ENCODE peak calls at places on chromosomes 12 and 14, in seven cellular contexts. W, U, M, J, B, N and G are unnamed samples.

GRCh38 chr12:50505386-50505827 is 622 bp downstream of the DIP2B start:
- DNase-seq in B (peak; percentile 29), N (no peak), W (peak; percentile 25), U (peak; percentile 19), M (peak; percentile 23), J (peak; percentile 37), G (peak; percentile 18)

GRCh38 chr14:105466491-105467248 is 8.0 kb upstream of the CRIP2 start:
- DNase-seq in J (no peak), B (no peak), W (no peak), N (no peak), U (no peak), M (no peak), G (no peak)

GRCh38 chr14:55122441-55122986 is 6.5 kb upstream of the LGALS3 start:
- DNase-seq in B (peak; percentile 77), M (no peak), W (no peak), J (peak; percentile 52), N (no peak), U (peak; percentile 63), G (peak; percentile 39)

GRCh38 chr14:77125275-77126073 is 16.1 kb downstream of the ZDHHC22 start:
- DNase-seq in W (no peak), J (no peak), U (no peak), N (no peak), M (no peak), B (no peak), G (no peak)

GRCh38 chr14:95463173-95463901 is 53.1 kb downstream of the SYNE3 start:
- DNase-seq in J (no peak), M (no peak), W (no peak), B (no peak), U (no peak), N (no peak), G (no peak)

GRCh38 chr14:74062809-74063150 is 21.5 kb downstream of the ALDH6A1 start:
- DNase-seq in B (no peak), U (no peak), W (no peak), N (no peak), J (no peak), M (no peak), G (no peak)

GRCh38 chr12:131097247-131098177 is 143.8 kb downstream of the ADGRD1 start:
- DNase-seq in B (no peak), J (peak; percentile 22), M (no peak), U (no peak), N (no peak), W (peak; percentile 14), G (no peak)

GRCh38 chr12:110266980-110267620 is 13.9 kb upstream of the ATP2A2 start:
- DNase-seq in J (peak; percentile 51), U (peak; percentile 65), M (peak; percentile 87), N (no peak), W (peak; percentile 44), B (peak; percentile 64), G (peak; percentile 72)

GRCh38 chr12:103046154-103046553 is 88.7 kb downstream of the ASCL1 start:
- DNase-seq in N (no peak), M (no peak), U (no peak), B (no peak), W (no peak), J (no peak), G (no peak)

GRCh38 chr14:55593698-55594097 is 13.7 kb downstream of the KTN1 start:
- DNase-seq in J (no peak), N (no peak), M (no peak), U (no peak), B (no peak), W (no peak), G (no peak)

GRCh38 chr12:6380141-6381121 is 3.5 kb upstream of the LTBR start:
- DNase-seq in W (peak; percentile 20), B (no peak), N (no peak), J (no peak), U (peak; percentile 43), M (no peak), G (peak; percentile 45)

GRCh38 chr14:67636361-67636919 is 16.7 kb downstream of the ARG2 start:
- DNase-seq in M (peak; percentile 17), U (peak; percentile 27), B (no peak), W (no peak), N (no peak), J (no peak), G (peak; percentile 42)

GRCh38 chr12:98227162-98227561 is 288.2 kb upstream of the TMPO start:
- DNase-seq in N (no peak), U (peak; percentile 12), W (no peak), B (peak; percentile 19), M (no peak), J (no peak), G (peak; percentile 24)

GRCh38 chr12:40793471-40793870 is 101.2 kb downstream of the CNTN1 start:
- DNase-seq in M (no peak), B (no peak), U (no peak), W (no peak), J (no peak), N (no peak), G (no peak)

GRCh38 chr12:68913682-68914081 is 19.3 kb downstream of the CPM start:
- DNase-seq in U (no peak), W (no peak), N (no peak), B (no peak), M (peak; percentile 37), J (no peak), G (peak; percentile 69)

GRCh38 chr12:57529831-57530230 is 7.2 kb downstream of the MBD6 start:
- DNase-seq in J (no peak), U (no peak), W (no peak), M (no peak), B (no peak), N (no peak), G (no peak)

GRCh38 chr14:69625299-69626131 is 14.1 kb downstream of the SUSD6 start:
- DNase-seq in N (peak; percentile 13), M (peak; percentile 28), J (peak; percentile 81), W (peak; percentile 51), U (no peak), B (no peak), G (peak; percentile 53)

GRCh38 chr12:57164966-57165365 is 17.5 kb upstream of the LRP1-AS start:
- DNase-seq in M (peak; percentile 53), U (no peak), J (no peak), N (no peak), W (no peak), B (no peak), G (peak; percentile 54)

GRCh38 chr14:71728386-71728785 is 203.8 kb upstream of the RGS6 start:
- DNase-seq in N (no peak), W (no peak), M (no peak), B (no peak), U (no peak), J (no peak), G (no peak)

GRCh38 chr14:100131181-100131580 is 28.3 kb downstream of the DEGS2 start:
- DNase-seq in N (no peak), J (no peak), M (no peak), B (no peak), W (no peak), U (no peak), G (no peak)

GRCh38 chr14:22333408-22334274 is 255.4 kb downstream of the DAD1 start:
- DNase-seq in U (peak; percentile 60), J (no peak), B (no peak), M (peak; percentile 61), N (no peak), W (peak; percentile 18), G (peak; percentile 39)

GRCh38 chr14:61700104-61700886 is 5.0 kb downstream of the HIF1A start:
- DNase-seq in J (no peak), U (no peak), N (no peak), B (no peak), W (no peak), M (peak; percentile 23), G (peak; percentile 70)
- H3K4me3 ChIP-seq in J (peak overlapping the region; percentile 85), U (peak overlapping the region; percentile 96), N (peak overlapping the region; percentile 43), B (peak overlapping the region; percentile 2), W (no peak overlapping the region), M (peak overlapping the region; percentile 96), G (peak overlapping the region; percentile 82)

DNA sequence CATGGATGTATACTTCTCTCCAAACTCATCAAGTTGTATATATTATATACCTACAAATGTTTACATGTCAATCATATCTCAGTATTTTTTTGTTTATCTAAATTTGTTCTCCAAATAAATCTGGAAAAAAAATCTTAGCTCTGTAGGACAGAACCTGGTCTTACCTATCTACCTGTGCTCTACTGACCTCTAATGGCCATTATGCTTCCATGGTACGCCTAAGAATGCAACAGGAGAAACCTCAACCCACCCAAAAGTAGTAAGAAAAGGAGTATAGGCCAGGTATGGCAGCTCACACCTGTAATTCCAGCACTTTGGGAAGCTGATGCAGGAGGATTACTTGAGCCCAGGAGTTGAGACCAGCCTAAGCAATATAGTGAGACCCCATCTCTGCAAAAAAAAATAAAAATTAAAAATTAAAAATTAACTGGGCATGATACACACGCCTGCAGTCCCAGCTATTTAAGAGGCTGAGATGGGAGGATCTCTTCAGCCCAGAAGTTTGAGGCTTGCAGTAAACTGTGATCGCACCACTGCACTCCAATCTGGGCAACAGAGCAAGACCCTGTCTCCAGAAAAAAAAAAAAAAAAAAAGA is 8.7 kb downstream of the OR11H4 start:
- DNase-seq in J (no peak), U (no peak), W (no peak), M (no peak), B (no peak), N (no peak), G (peak; percentile 5)
- TF ChIP-seq CTCF in J (no peak), U (no peak), W (no peak), M (no peak), B (no peak), N (no peak), G (no peak)

DNA sequence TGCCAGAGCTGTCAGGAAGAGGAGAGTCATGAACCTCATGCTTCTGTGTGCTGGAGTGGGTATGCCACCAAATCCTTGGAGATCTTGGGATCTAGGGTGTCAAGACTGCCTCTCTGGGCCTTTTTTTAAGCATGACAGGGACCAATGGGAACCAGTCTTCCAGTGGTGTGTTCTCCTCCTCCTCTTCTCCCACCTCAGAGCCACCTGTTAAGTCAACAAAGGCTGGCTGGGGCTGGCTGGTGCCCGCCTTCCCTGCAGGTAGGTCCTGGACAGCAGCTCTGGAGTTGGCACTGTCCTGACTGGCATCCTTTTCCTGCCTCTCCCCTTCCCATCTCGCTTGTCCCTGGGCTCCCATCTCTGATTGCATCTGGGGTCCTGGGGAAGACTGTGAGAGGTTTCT is at the start of gene DCD:
- DNase-seq in N (no peak), M (no peak), B (no peak), U (no peak), W (no peak), J (no peak), G (no peak)
- H3K4me3 ChIP-seq in N (no peak within 1 kb of the TSS), M (no peak within 1 kb of the TSS), B (no peak within 1 kb of the TSS), U (no peak within 1 kb of the TSS), W (no peak within 1 kb of the TSS), J (no peak within 1 kb of the TSS), G (no peak within 1 kb of the TSS)

DNA sequence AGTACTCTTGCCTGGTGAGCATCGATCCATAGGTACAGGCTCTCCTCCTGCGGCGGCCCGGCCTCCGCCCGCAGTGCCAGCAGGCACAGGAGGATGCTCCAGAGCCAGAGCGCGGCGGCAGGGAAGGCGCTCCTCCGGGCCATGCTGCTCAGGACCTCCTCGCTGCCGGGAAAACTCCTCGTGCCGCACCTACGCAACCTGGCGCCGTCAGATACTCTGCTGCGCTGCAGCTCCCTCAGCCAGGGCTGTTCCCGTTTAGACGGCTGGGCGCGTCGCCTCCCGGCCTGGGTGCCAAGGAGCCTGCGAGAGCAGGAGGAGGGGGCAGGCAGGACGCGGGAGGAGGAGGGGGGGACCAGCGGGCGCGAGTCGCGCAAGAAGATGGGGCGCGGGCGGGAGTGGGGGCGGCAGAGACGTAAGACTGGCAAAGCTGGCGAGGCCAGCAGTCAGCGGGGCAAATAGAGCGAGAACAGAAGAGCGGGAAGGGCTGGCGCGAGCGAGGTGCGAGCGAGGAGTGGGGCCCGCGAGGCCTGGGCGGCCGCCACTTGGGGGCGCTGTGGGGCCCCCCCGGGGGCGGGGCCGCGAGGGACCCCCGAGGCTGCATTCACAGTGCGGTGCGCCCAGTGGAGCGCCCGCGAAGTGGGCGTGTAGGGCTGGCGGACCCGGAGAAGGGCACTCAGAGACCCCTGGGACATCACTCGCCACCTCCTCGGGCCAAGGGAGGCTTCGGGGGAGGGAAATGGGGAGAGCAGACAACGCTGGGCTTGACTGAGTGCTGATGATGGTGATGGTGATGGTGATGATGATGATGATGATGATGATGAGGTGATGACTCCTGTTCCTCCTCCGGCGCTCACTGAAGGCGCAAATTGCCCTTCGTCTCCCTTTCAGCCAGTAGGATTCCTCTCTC is at the start of gene WIF1:
- DNase-seq in J (peak; percentile 65), N (no peak), B (peak; percentile 50), W (no peak), M (no peak), U (peak; percentile 2), G (no peak)
- TF ChIP-seq CTCF in J (no peak), N (peak; percentile 13), B (peak; percentile 33), W (no peak), M (peak; percentile 35), U (no peak), G (no peak)